ENCODE peak calls at places on chromosomes 4 and X, in six cellular contexts. G, I, U, V, J and O are unnamed samples.

GRCh38 chr4:68872442-68873217 is 56.8 kb downstream of the UGT2B10 start:
- DNase-seq in G (peak; percentile 69), I (no peak), U (no peak), V (no peak), J (no peak), O (no peak)

GRCh38 chr4:4339504-4340085 is 47.3 kb upstream of the NSG1 start:
- DNase-seq in G (peak; percentile 70), I (no peak), U (no peak), V (no peak), J (no peak), O (no peak)

GRCh38 chr4:179465131-179465797 is 2023.0 kb upstream of the AGA start:
- DNase-seq in G (no peak), I (peak; percentile 1), U (no peak), V (no peak), J (no peak), O (no peak)

GRCh38 chrX:18674417-18674787 is 2.5 kb upstream of the RS1 start:
- DNase-seq in G (no peak), I (no peak), U (peak; percentile 46), V (peak; percentile 54), J (no peak), O (peak; percentile 78)

GRCh38 chr4:138560448-138560847 is 318.3 kb upstream of the SLC7A11 start:
- DNase-seq in G (no peak), I (no peak), U (no peak), V (no peak), J (no peak), O (no peak)

GRCh38 chr4:152259866-152260265 is 276.0 kb downstream of the FBXW7 start:
- DNase-seq in G (no peak), I (peak; percentile 30), U (no peak), V (no peak), J (no peak), O (no peak)

GRCh38 chr4:64781737-64782326 is 372.6 kb upstream of the TECRL start:
- DNase-seq in G (peak; percentile 26), I (peak; percentile 53), U (no peak), V (no peak), J (no peak), O (no peak)

GRCh38 chr4:144296941-144297340 is 156.4 kb upstream of the GYPA start:
- DNase-seq in G (no peak), I (no peak), U (no peak), V (no peak), J (no peak), O (no peak)

GRCh38 chrX:53584891-53585290 is 101.6 kb downstream of the HUWE1 start:
- DNase-seq in G (no peak), I (no peak), U (no peak), V (no peak), J (no peak), O (no peak)

GRCh38 chr4:77636902-77637301 is 31.3 kb downstream of the CXCL13 start:
- DNase-seq in G (no peak), I (peak; percentile 86), U (no peak), V (no peak), J (no peak), O (no peak)

GRCh38 chrX:97065066-97065465 is 181.4 kb downstream of the RPA4 start:
- DNase-seq in G (no peak), I (no peak), U (no peak), V (no peak), J (no peak), O (no peak)

GRCh38 chr4:140568507-140569306 is at the start of gene UCP1:
- DNase-seq in G (peak; percentile 72), I (peak; percentile 3), U (peak; percentile 68), V (no peak), J (no peak), O (no peak)

GRCh38 chrX:129845616-129846190 is 2.0 kb upstream of the ZDHHC9 start:
- DNase-seq in G (no peak), I (no peak), U (no peak), V (no peak), J (no peak), O (no peak)

GRCh38 chr4:154506253-154506652 is 14.7 kb upstream of the DCHS2 start:
- DNase-seq in G (peak; percentile 59), I (peak; percentile 69), U (no peak), V (no peak), J (no peak), O (no peak)

GRCh38 chr4:156138781-156139280 is 185.2 kb upstream of the CTSO start:
- DNase-seq in G (no peak), I (no peak), U (no peak), V (no peak), J (no peak), O (no peak)

GRCh38 chrX:20080277-20080676 is 36.4 kb downstream of the MAP7D2 start:
- DNase-seq in G (no peak), I (no peak), U (no peak), V (no peak), J (no peak), O (no peak)

GRCh38 chr4:76897522-76898384 is at the start of gene SOWAHB:
- DNase-seq in G (peak; percentile 46), I (no peak), U (peak; percentile 58), V (peak; percentile 63), J (no peak), O (peak; percentile 74)

GRCh38 chr4:124596811-124597210 is 115.7 kb downstream of the ANKRD50 start:
- DNase-seq in G (peak; percentile 4), I (no peak), U (no peak), V (no peak), J (no peak), O (no peak)

GRCh38 chr4:1759170-1759817 is 33.8 kb upstream of the FGFR3 start:
- DNase-seq in G (no peak), I (no peak), U (no peak), V (no peak), J (no peak), O (no peak)

GRCh38 chr4:148093065-148093464 is 349.1 kb downstream of the NR3C2 start:
- DNase-seq in G (no peak), I (no peak), U (no peak), V (no peak), J (no peak), O (peak; percentile 69)

GRCh38 chr4:24054910-24055309 is 165.1 kb upstream of the PPARGC1A start:
- DNase-seq in G (no peak), I (no peak), U (no peak), V (no peak), J (no peak), O (no peak)

DNA sequence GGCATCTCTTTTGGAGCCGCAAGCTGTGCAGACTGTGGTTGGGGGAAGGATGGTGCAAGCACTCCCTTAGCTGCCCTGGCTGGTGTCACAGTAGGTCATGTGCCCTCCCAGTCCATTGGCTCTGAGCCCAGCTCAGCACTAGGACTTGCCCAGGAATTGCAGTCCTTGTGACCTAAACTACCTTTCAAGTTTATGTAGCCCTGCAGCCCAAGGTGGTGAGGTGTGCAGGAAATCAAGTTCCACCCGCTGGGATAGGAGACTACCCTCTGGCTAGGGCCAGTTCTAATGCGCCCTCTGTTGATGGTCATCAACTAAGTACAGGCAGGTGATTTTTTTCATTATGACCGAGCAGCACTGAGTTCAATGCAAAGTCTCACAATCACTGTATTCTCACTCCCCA is 335.2 kb downstream of the UBE2NL start:
- DNase-seq in G (peak; percentile 48), I (no peak), U (no peak), V (no peak), J (no peak), O (no peak)
- TF ChIP-seq CTCF in G (no peak), I (no peak), U (no peak), V (no peak), J (no peak), O (no peak)

GRCh38 chrX:43467608-43468234 is 188.4 kb upstream of the MAOA start:
- DNase-seq in G (no peak), I (no peak), U (no peak), V (no peak), J (no peak), O (no peak)
- TF ChIP-seq CTCF in G (no peak), I (no peak), U (no peak), V (no peak), J (no peak), O (no peak)

GRCh38 chr4:8585186-8585585 is 5.0 kb downstream of the GPR78 start:
- DNase-seq in G (no peak), I (no peak), U (no peak), V (peak; percentile 46), J (no peak), O (no peak)
- TF ChIP-seq CTCF in G (no peak), I (peak; percentile 7), U (no peak), V (no peak), J (peak; percentile 52), O (no peak)

DNA sequence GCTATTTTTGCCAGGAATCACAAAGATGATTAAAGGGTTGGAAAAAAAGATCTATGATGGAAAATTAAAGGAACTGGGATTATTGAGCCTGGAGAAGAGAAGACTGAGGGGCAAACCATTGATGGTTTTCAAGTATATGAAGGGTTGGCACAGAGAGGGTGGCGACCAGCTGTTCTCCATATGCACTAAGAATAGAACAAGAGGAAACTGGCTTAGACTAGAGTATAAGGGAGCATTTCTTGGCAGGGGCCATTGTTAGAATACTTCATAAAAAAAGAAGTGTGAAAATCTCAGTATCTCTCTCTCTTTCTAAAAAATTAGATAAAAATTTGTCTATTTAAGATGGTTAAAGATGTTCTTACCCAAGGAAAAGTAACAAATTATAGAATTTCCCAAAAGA is 75.1 kb downstream of the NPNT start:
- DNase-seq in G (no peak), I (no peak), U (no peak), V (no peak), J (no peak), O (no peak)
- TF ChIP-seq CTCF in G (no peak), I (no peak), U (no peak), V (no peak), J (no peak), O (no peak)

GRCh38 chr4:169619518-169619957 is 840 bp upstream of the CLCN3 start:
- DNase-seq in G (peak; percentile 65), I (peak; percentile 79), U (peak; percentile 47), V (no peak), J (no peak), O (no peak)
- TF ChIP-seq CTCF in G (peak; percentile 56), I (peak; percentile 70), U (peak; percentile 73), V (peak; percentile 37), J (peak; percentile 71), O (peak; percentile 36)

GRCh38 chrX:154046262-154046771 is 26.6 kb upstream of the IRAK1 start:
- DNase-seq in G (no peak), I (peak; percentile 81), U (no peak), V (peak; percentile 63), J (no peak), O (no peak)
- TF ChIP-seq CTCF in G (peak; percentile 24), I (peak; percentile 45), U (no peak), V (no peak), J (no peak), O (no peak)

GRCh38 chrX:115898382-115899001 is 272.1 kb upstream of the AGTR2 start:
- DNase-seq in G (peak; percentile 1), I (peak; percentile 1), U (no peak), V (no peak), J (peak; percentile 58), O (no peak)
- TF ChIP-seq CTCF in G (no peak), I (no peak), U (no peak), V (peak; percentile 29), J (no peak), O (no peak)

GRCh38 chr4:143083811-143084472 is 100.8 kb upstream of the USP38 start:
- DNase-seq in G (no peak), I (no peak), U (no peak), V (no peak), J (no peak), O (no peak)
- TF ChIP-seq CTCF in G (no peak), I (no peak), U (no peak), V (no peak), J (no peak), O (no peak)

GRCh38 chrX:110442631-110443030 is 84.0 kb downstream of the RTL9 start:
- DNase-seq in G (peak; percentile 50), I (peak; percentile 34), U (no peak), V (no peak), J (no peak), O (no peak)
- TF ChIP-seq CTCF in G (peak; percentile 16), I (peak; percentile 15), U (no peak), V (no peak), J (peak; percentile 70), O (no peak)